ENCODE peak calls at places on chromosome 12, in ten cellular contexts. M is neural progenitor cell; I is CD8-positive, alpha-beta T cell; O is GM12878; U is psoas muscle; J is ovary; X is Peyer's patch; R is tibial artery; T is PC-3; W is esophagus squamous epithelium. B is an unnamed sample. For H3K4me1, the result is how much of the 10 kb centered on the place peaks cover.

GRCh38 chr12:120148011-120148410 is 31.5 kb upstream of the RAB35 start:
- DNase-seq in J (no peak), X (no peak), U (no peak), O (no peak), I (no peak), R (no peak), W (no peak), M (no peak), T (no peak), B (no peak)

GRCh38 chr12:111819191-111820158 is 22.6 kb upstream of the MAPKAPK5 start:
- DNase-seq in J (no peak), U (no peak), X (no peak), T (peak), M (no peak), W (no peak), O (no peak), R (no peak), I (no peak), B (no peak)

GRCh38 chr12:24072302-24072701 is 122.8 kb upstream of the SOX5 start:
- DNase-seq in J (no peak), X (no peak), O (no peak), T (no peak), W (no peak), M (no peak), R (no peak), I (no peak), U (no peak), B (no peak)

GRCh38 chr12:89947437-89948265 is 239.0 kb upstream of the ATP2B1 start:
- DNase-seq in T (peak), I (no peak), R (no peak), J (peak), X (no peak), W (no peak), O (no peak), U (no peak), M (no peak), B (peak)

GRCh38 chr12:74431821-74432220 is 105.8 kb upstream of the ATXN7L3B start:
- DNase-seq in R (no peak), J (no peak), T (no peak), I (no peak), M (no peak), X (no peak), W (no peak), U (no peak), O (no peak), B (no peak)

GRCh38 chr12:117045998-117046374 is 53.2 kb downstream of the TESC start:
- DNase-seq in U (peak), I (no peak), O (no peak), R (no peak), T (no peak), W (no peak), J (no peak), X (no peak), M (peak), B (no peak)

GRCh38 chr12:27971606-27972005 is 927 bp downstream of the PTHLH start:
- DNase-seq in X (no peak), R (no peak), J (no peak), M (no peak), I (no peak), W (no peak), O (no peak), T (peak), U (no peak), B (no peak)

GRCh38 chr12:25958254-25959068 is at the start of gene RASSF8:
- DNase-seq in J (peak), U (peak), X (peak), R (peak), T (peak), M (peak), W (no peak), O (no peak), I (no peak), B (peak)

GRCh38 chr12:63042646-63043045 is 107.7 kb upstream of the PPM1H start:
- DNase-seq in I (no peak), M (no peak), X (no peak), J (no peak), R (no peak), U (no peak), W (no peak), T (peak), O (no peak), B (no peak)

GRCh38 chr12:54246011-54246641 is 33.8 kb downstream of the CBX5 start:
- DNase-seq in J (no peak), O (no peak), U (no peak), T (no peak), X (no peak), R (no peak), M (no peak), I (no peak), W (no peak), B (no peak)

GRCh38 chr12:1217191-1217949 is 226.3 kb downstream of the ERC1 start:
- DNase-seq in O (no peak), R (no peak), M (peak), U (no peak), J (no peak), T (peak), X (no peak), I (no peak), W (no peak), B (no peak)

DNA sequence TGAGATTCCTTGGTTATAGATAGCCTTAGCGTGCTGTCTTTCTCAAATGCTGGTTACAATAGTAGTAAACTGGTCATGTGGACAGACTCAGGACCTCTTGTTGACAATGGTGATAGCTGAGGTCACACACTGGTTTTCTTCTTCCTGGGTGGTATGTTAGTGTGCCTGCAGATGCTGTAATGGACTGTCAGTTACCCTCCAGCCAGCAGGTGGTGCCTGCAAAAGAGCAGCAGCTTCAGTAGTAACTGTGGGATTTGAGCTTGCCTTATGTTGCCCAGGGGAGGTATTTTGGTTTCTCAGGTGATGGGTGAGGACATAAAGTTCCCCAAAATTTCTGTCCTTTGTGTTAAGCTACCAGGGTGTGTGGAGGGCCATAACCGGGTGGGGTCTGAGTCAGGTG is 33.7 kb upstream of the SCAF11 start:
- DNase-seq in R (no peak), T (no peak), U (no peak), X (no peak), I (no peak), M (no peak), O (no peak), J (no peak), W (no peak), B (no peak)
- TF ChIP-seq CTCF in R (no peak), T (no peak), U (no peak), X (no peak), I (no peak), M (no peak), O (no peak), J (no peak), W (no peak), B (no peak)

DNA sequence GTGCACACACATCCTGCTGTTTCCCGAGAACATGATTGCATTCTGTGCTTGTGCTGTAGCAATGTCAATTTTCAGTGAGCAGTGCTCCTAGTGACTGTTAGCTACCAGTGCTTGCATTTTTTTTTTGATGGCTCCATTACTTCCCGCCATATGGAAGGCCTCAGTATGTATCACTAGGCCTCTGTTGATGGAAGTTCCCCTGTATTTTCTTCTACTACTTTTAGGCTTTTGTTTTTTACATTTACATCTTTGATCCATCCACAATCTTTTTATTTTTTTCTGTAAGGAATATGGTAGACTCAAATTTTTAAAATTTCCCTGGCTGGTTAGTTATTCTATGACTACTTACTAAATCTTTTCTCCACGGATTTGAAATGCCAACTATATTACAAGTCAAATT is 49.1 kb downstream of the ZNF664 start:
- DNase-seq in U (no peak), T (no peak), I (no peak), W (no peak), J (no peak), X (no peak), M (no peak), R (no peak), O (no peak), B (no peak)
- H3K4me3 ChIP-seq in U (no peak), T (no peak), I (no peak), W (no peak), J (no peak), X (no peak), M (no peak), R (no peak), O (no peak), B (no peak)

GRCh38 chr12:80860928-80861327 is 76.8 kb downstream of the LIN7A start:
- DNase-seq in M (no peak), T (no peak), X (no peak), R (no peak), W (no peak), I (no peak), U (no peak), J (no peak), O (no peak), B (no peak)
- H3K4me1 ChIP-seq in M (under half), T (under half), X (under half), R (under half), W (under half), I (under half), U (under half), J (under half), O (under half), B (under half)

GRCh38 chr12:14365294-14366210 is at the start of gene ATF7IP:
- DNase-seq in R (peak), J (peak), T (peak), M (peak), W (peak), U (peak), I (peak), X (peak), O (peak), B (peak)
- TF ChIP-seq CTCF in R (no peak), J (peak), T (peak), M (peak), W (peak), U (no peak), I (no peak), X (no peak), O (peak), B (peak)

GRCh38 chr12:123671876-123672275 is 963 bp downstream of the TCTN2 start:
- DNase-seq in R (no peak), J (no peak), U (no peak), T (no peak), M (peak), X (no peak), W (no peak), I (no peak), O (no peak), B (no peak)
- H3K4me3 ChIP-seq in R (peak), J (peak), U (peak), T (peak), M (peak), X (peak), W (peak), I (no peak), O (no peak), B (no peak)

GRCh38 chr12:12520278-12520677 is 42.4 kb downstream of the DUSP16 start:
- DNase-seq in J (no peak), R (no peak), I (no peak), W (no peak), O (no peak), M (no peak), T (no peak), U (no peak), X (no peak), B (no peak)

GRCh38 chr12:12519599-12519998 is 43.1 kb downstream of the DUSP16 start:
- DNase-seq in R (no peak), X (no peak), M (no peak), U (no peak), J (no peak), I (no peak), W (no peak), O (no peak), T (no peak), B (no peak)

GRCh38 chr12:12518919-12519318 is 43.7 kb downstream of the DUSP16 start:
- DNase-seq in W (no peak), R (no peak), J (no peak), X (no peak), U (no peak), T (no peak), I (no peak), O (no peak), M (no peak), B (no peak)

GRCh38 chr12:12521044-12521485 is 41.6 kb downstream of the DUSP16 start:
- DNase-seq in I (no peak), R (no peak), U (no peak), W (no peak), X (no peak), O (no peak), J (no peak), M (peak), T (no peak), B (no peak)

DNA sequence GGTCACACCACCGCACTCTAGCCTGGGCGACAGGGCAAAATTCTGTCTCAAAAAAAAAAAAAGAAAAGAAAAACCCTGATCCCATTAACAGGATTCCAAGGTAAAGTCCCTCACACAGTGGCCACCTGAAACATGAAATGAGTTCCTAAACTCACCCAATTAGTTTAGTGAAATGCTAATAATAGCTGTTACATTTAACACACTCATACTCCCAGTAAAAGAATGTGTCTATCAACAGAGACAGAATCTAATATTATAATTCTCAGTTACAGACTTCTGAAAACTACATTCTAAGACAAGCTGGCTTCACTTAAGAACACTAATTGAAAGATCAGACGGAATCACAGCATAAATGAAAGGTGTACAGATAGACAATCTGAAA is 44.2 kb downstream of the DUSP16 start:
- DNase-seq in W (no peak), X (no peak), T (no peak), O (no peak), U (no peak), R (no peak), I (no peak), M (no peak), J (no peak), B (no peak)
- H3K4me1 ChIP-seq in W (under half), X (under half), T (under half), O (under half), U (half or more), R (under half), I (under half), M (under half), J (under half), B (under half)

GRCh38 chr12:82124711-82125110 is 233.5 kb downstream of the CCDC59 start:
- DNase-seq in R (no peak), M (no peak), T (peak), X (no peak), W (no peak), I (no peak), U (no peak), J (no peak), O (no peak), B (peak)

GRCh38 chr12:82121545-82121944 is 236.6 kb downstream of the CCDC59 start:
- DNase-seq in M (no peak), W (no peak), X (no peak), R (no peak), I (no peak), O (no peak), U (no peak), T (no peak), J (no peak), B (no peak)

DNA sequence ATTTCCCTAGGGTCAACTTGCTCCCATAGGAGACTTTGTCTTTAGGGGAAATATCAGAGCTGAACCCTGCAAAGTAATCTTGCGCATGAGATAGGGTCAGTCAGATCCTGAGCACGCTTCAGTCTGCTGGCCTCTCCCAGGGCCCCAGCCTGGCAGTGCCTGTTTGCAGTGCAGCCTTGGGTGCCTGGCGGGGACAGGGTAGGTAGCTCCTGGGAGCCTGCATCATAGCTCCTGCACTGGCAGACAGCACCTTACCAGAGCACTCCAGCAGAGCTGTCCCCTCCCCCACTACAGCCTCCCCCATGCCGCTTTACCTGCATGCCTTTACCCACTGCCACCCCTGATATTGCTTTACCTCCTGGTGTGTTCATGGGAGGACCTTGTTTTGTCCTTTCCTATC is 237.3 kb downstream of the CCDC59 start:
- DNase-seq in X (no peak), M (no peak), W (no peak), J (no peak), U (peak), I (no peak), T (no peak), O (no peak), R (no peak), B (no peak)
- TF ChIP-seq CTCF in X (no peak), M (no peak), W (no peak), J (no peak), U (no peak), I (no peak), T (no peak), O (no peak), R (no peak), B (no peak)

DNA sequence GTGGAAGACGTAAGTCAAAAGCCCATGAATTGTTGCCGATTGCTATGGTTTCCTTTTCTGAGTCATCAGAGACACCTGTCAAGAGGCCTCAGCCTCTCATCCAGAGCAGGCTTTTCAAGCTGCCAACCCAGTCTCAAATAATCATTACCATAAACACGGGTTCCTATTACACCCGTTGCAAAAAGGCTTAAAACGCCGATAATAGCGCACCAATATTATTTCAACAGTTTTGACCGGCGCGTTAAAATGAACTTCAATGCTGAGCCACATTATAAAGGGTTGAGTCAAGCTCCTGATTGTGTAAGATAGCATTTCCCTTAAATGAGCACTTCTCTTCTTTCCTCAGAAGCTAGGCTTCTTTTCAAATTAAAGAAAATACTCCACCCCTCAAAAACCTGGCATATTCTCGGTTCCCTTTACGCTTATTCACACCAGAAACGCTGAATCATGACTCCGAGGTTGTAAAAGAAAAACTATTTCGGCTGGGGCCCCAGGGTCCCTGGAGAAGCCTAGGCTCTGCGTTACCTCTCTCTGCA is 1.4 kb downstream of the TMTC1 start:
- DNase-seq in X (no peak), W (no peak), R (no peak), I (no peak), J (no peak), M (peak), O (no peak), T (peak), U (no peak), B (no peak)
- H3K4me3 ChIP-seq in X (peak), W (peak), R (peak), I (no peak), J (peak), M (peak), O (peak), T (peak), U (peak), B (no peak)

GRCh38 chr12:52198454-52199215 is 6.8 kb upstream of the KRT80 start:
- DNase-seq in U (peak), T (no peak), J (no peak), W (no peak), X (no peak), M (no peak), R (no peak), O (no peak), I (no peak), B (no peak)

GRCh38 chr12:52200783-52201519 is 9.1 kb upstream of the KRT80 start:
- DNase-seq in I (no peak), J (no peak), M (no peak), O (no peak), X (no peak), W (no peak), R (no peak), T (no peak), U (no peak), B (peak)

GRCh38 chr12:52201520-52201839 is 9.7 kb upstream of the KRT80 start:
- DNase-seq in J (no peak), M (no peak), O (no peak), X (no peak), U (no peak), W (no peak), R (no peak), T (no peak), I (no peak), B (no peak)

GRCh38 chr12:52199294-52199920 is 7.6 kb upstream of the KRT80 start:
- DNase-seq in J (no peak), X (no peak), T (no peak), U (peak), W (no peak), R (no peak), M (no peak), O (no peak), I (no peak), B (no peak)

GRCh38 chr12:52200086-52200782 is 8.4 kb upstream of the KRT80 start:
- DNase-seq in J (no peak), X (no peak), U (peak), R (no peak), M (peak), T (no peak), O (no peak), I (no peak), W (no peak), B (peak)
- H3K4me1 ChIP-seq in J (under half), X (under half), U (under half), R (under half), M (under half), T (under half), O (under half), I (under half), W (under half), B (under half)

B was measured in mucosa of descending colon.